ENCODE peak calls at places on chromosomes 5 and 9, in five cellular contexts. G is psoas muscle, I is cardiac muscle cell, A is PC-9, U is GM23338. L is an unnamed sample.
A peak's percentile ranks its signal among the peaks of the same experiment; 100 is the strongest.

GRCh38 chr5:8598356-8598755 is 729.4 kb downstream of the MTRR start:
- DNase-seq in G (no peak), I (no peak), A (no peak), U (no peak), L (no peak)

GRCh38 chr9:95710449-95710848 is 165.0 kb upstream of the ERCC6L2 start:
- DNase-seq in G (no peak), I (no peak), A (no peak), U (no peak), L (no peak)

GRCh38 chr5:135828793-135829150 is 5.7 kb upstream of the SLC25A48 start:
- DNase-seq in G (peak; percentile 24), I (no peak), A (no peak), U (no peak), L (no peak)

GRCh38 chr5:37723147-37723961 is 116.5 kb downstream of the GDNF start:
- DNase-seq in G (peak; percentile 82), I (peak; percentile 29), A (peak; percentile 14), U (peak; percentile 74), L (no peak)

GRCh38 chr9:129182122-129182521 is 4.1 kb upstream of the IER5L start:
- DNase-seq in G (no peak), I (no peak), A (no peak), U (no peak), L (no peak)

GRCh38 chr5:84383296-84383815 is 1.3 kb downstream of the EDIL3 start:
- DNase-seq in G (no peak), I (no peak), A (no peak), U (no peak), L (no peak)

GRCh38 chr5:42837601-42838000 is 25.9 kb upstream of the SELENOP start:
- DNase-seq in G (no peak), I (no peak), A (no peak), U (no peak), L (no peak)

GRCh38 chr9:34326690-34327089 is 2.4 kb downstream of the KIF24 start:
- DNase-seq in G (no peak), I (no peak), A (no peak), U (no peak), L (no peak)

GRCh38 chr9:97561501-97561900 is 60.0 kb downstream of the TMOD1 start:
- DNase-seq in G (no peak), I (no peak), A (no peak), U (no peak), L (no peak)

GRCh38 chr9:75102177-75102790 is 14.0 kb downstream of the OSTF1 start:
- DNase-seq in G (no peak), I (no peak), A (no peak), U (no peak), L (no peak)
- H3K27ac ChIP-seq in G (no peak overlapping the region), I (no peak overlapping the region), A (no peak overlapping the region), U (no peak overlapping the region), L (no peak overlapping the region)

DNA sequence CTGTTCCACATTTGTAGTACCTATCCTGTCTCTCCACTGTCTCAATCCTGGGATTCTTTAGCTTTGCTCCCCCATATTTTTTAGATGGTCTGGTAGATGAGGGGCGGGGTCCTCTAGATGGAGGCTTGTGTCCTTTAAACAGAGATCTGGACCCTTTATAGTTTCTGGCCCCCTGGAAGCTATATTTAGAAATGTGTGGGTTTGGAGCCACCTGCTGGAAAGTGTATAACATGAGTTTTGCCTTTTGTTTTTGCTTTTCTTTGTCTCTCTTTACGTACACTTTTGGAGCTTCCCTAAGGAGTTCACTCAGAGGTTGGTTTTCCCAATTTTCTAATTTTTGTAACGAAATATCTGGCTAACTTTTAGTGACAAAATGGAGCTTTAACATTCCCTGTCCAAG is 110.7 kb downstream of the CFAP95 start:
- DNase-seq in G (no peak), I (peak; percentile 20), A (peak; percentile 8), U (peak; percentile 70), L (no peak)
- H3K27ac ChIP-seq in G (no peak overlapping the region), I (no peak overlapping the region), A (no peak overlapping the region), U (no peak overlapping the region), L (no peak overlapping the region)

DNA sequence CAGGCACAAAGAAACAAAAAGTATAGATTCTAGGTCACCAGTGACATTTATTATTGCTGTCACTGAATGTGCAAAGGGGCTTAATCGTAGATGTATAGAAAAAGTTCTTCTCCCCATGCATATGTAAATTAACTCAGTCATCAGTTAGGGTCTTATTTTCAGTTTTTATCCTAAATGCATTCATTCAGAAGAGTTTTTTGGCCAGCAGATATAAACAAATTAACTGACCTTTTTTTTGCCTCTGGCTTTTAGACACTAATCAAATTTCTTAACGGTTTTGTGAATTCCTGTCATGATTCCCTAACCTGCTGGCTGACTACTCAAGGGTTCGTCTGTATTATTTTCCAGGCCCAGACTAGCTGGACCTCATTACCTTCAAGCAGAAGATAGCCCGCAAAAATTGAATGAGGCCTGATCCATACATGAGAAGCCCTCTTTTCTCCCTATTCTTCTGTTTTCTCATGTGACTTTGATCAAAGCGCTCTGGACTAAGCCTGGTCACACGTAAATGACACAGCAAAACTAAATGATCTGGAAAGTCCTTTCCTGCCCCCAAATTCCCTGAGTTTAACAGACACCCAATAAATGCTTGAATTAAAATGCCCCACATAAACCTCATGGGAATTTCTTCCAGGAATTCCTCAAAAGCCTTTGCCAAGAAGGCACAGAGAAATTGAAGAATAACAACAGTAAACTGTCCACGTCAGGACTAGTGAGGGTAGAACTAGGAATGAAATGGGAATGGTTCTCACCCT is 83.7 kb downstream of the MYO10 start:
- DNase-seq in G (no peak), I (no peak), A (no peak), U (no peak), L (no peak)
- H3K27ac ChIP-seq in G (no peak overlapping the region), I (no peak overlapping the region), A (no peak overlapping the region), U (peak overlapping the region; percentile 73), L (no peak overlapping the region)

DNA sequence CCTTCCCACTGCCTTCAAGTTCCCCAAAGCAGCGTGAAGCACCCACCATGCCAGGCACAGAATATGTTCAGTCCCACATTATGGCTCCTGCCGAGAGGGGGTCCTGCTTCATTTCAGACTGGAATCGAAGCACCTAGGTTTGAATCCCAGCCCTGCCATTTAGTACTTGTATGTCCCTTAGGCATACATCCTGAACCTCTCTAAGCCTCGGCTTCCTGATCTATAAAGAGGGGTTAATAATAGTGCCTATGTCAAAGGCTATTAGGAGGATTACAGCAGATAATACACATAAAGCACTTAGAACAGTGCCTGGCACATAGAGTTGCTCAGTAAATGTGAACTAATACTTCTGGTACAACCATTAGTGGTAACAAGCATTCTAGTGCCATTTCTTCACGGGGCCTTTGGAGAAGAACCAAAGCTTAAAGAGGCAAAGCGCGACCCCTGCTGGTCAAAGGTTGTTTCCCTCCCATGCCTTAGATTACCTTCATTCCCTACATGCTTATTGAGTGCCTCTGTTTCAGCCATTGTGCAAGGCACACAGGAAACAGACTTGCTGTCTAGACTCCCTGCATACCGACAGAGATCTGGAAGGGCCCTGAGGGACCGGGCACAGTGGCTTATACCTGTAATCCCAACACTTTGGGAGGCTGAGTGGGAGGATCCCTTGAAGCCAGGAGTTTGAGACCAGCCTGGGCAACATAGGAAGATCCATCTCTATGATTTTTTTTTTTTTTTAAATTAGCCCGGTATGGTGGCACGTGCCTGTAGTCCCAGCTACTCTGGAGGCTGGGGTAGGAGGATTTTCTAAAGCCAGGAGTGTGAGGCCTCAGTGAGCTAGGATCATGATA is 98.3 kb downstream of the PPARGC1B start:
- DNase-seq in G (peak; percentile 93), I (peak; percentile 97), A (peak; percentile 87), U (peak; percentile 97), L (peak; percentile 67)
- H3K27ac ChIP-seq in G (peak overlapping the region; percentile 80), I (no peak overlapping the region), A (no peak overlapping the region), U (no peak overlapping the region), L (no peak overlapping the region)